ENCODE peak calls at places on chromosomes 3 and 15, in seven cellular contexts. X, H, P, F, E, L and M are unnamed samples. For H3K4me1, the result is how much of the 10 kb centered on the place peaks cover.

GRCh38 chr3:143644370-143645089 is 203.7 kb downstream of the SLC9A9 start:
- DNase-seq in X (peak), H (peak), P (peak), F (peak), E (peak), L (no peak), M (peak)

GRCh38 chr3:107206141-107206540 is 171.1 kb upstream of the CCDC54 start:
- DNase-seq in X (no peak), H (peak), P (peak), F (peak), E (no peak), L (no peak), M (peak)

GRCh38 chr3:147354621-147355020 is 51.7 kb downstream of the ZIC4 start:
- DNase-seq in X (no peak), H (no peak), P (no peak), F (no peak), E (no peak), L (no peak), M (no peak)

GRCh38 chr3:64395490-64395889 is 170.2 kb upstream of the PRICKLE2 start:
- DNase-seq in X (no peak), H (no peak), P (no peak), F (no peak), E (no peak), L (no peak), M (no peak)

GRCh38 chr3:143002727-143003126 is 1.4 kb downstream of the U2SURP start:
- DNase-seq in X (no peak), H (no peak), P (no peak), F (no peak), E (no peak), L (no peak), M (no peak)

GRCh38 chr3:32442766-32443165 is 51.1 kb downstream of the CMTM7 start:
- DNase-seq in X (no peak), H (no peak), P (no peak), F (peak), E (no peak), L (no peak), M (no peak)

GRCh38 chr15:90887037-90887481 is 2.8 kb downstream of the FES start:
- DNase-seq in X (no peak), H (no peak), P (no peak), F (no peak), E (no peak), L (no peak), M (no peak)

GRCh38 chr3:42871592-42872196 is 4.0 kb downstream of the CYP8B1 start:
- DNase-seq in X (no peak), H (no peak), P (no peak), F (peak), E (no peak), L (no peak), M (peak)

GRCh38 chr15:67531379-67532059 is 10.6 kb downstream of the C15orf61 start:
- DNase-seq in X (no peak), H (no peak), P (no peak), F (peak), E (no peak), L (no peak), M (no peak)

GRCh38 chr3:186451371-186451770 is 89.3 kb upstream of the DGKG start:
- DNase-seq in X (no peak), H (no peak), P (no peak), F (no peak), E (no peak), L (no peak), M (no peak)

GRCh38 chr3:44416031-44417030 is 61.1 kb downstream of the ZNF445 start:
- DNase-seq in X (no peak), H (no peak), P (no peak), F (no peak), E (peak), L (no peak), M (no peak)

GRCh38 chr3:44412365-44412764 is 65.1 kb downstream of the ZNF445 start:
- DNase-seq in X (no peak), H (no peak), P (no peak), F (no peak), E (no peak), L (no peak), M (no peak)

GRCh38 chr3:44415421-44415820 is 62.0 kb downstream of the ZNF445 start:
- DNase-seq in X (no peak), H (no peak), P (no peak), F (no peak), E (peak), L (no peak), M (no peak)

GRCh38 chr3:44411031-44411645 is 66.3 kb downstream of the ZNF445 start:
- DNase-seq in X (no peak), H (no peak), P (no peak), F (no peak), E (no peak), L (no peak), M (no peak)

DNA sequence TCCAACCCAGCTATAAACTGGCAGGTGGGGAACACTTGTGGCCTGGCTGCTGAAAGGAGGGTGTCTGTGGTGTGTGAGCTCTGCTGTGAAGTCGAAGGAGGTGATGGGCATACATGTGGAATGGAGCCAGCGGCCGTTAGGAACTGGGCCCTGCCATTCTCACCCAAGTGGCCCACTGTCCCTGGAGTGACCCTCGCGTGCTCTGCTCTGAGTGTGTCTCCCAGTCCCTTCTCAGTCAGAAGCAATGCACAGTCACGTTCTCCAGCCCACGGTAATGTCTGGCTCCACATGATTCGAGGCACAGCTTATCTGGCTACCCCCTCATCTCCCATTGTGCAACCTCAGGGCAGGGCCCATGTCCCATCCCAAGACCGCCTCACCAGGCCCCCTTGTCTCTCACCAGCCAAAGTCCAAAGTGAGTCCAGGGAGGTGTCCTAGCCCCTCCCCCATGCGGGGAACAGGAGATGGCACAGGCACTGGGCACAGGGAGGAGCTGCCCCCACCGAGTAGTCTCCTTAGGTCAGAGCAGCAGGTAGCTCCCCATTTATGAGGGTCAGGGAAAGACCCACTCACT is 62.9 kb downstream of the ZNF445 start:
- DNase-seq in X (no peak), H (no peak), P (no peak), F (no peak), E (peak), L (no peak), M (no peak)
- H3K4me1 ChIP-seq in X (under half), H (under half), P (under half), F (under half), E (under half), L (under half), M (under half)

DNA sequence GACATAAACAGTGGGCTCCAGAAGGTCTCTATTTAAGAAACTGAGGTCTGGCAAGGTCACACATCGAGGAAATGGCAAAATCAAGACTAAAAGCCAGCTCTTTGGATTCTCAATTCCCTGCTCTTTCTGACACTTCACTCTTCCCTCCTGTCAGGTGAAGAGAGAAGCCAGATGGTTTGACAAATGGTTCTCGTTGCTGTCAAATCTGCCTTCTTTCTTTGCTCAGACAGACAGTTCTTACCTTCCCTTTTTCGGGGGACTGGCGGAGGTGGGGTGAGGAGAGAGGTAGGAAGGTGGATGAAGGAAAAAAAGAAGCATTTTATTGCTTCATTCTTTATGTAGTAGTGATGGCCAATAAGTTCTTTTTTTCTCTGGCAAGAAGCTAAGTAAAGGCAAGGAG is 133.4 kb downstream of the LPP start:
- DNase-seq in X (no peak), H (no peak), P (no peak), F (no peak), E (no peak), L (no peak), M (no peak)
- H3K4me1 ChIP-seq in X (under half), H (under half), P (half or more), F (under half), E (under half), L (half or more), M (under half)

DNA sequence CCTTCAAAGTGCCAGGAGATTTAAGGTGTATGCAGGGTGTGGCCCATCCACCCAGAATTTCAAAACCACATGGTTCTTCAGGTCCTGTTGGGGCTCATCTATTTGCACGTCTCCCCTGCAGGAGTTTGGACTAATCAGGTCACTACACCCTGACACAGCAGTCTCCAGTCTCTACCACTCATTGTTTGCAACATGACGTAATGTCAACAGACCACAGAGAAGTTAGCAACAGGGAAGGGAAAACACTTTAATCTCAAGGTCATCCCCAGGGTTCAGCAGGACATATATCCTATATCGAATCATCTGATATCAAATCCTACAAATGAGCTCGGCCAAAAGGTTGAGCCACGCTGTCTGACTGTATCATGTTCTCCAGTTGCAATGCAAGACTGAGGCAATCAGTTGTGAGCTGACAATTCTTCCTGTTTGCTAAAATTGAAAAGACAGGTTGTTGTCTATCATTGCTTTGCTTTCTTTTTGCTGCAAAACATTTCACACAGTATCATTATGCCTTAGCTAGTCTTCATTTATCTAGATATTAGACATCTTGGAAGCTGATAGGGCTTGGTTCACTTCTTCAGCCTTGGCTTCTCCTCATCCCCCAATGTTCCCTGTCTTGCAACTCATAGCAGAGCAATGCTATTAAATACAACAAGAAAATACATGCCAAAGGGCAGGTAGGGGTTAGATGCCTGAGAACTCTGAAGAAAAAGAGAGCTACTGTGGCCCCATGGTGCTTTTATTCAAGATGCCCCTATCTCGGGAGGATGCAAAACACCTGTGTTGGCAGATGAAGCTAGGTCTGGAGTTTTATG is 13.4 kb upstream of the LEKR1 start:
- DNase-seq in X (no peak), H (no peak), P (peak), F (peak), E (no peak), L (no peak), M (peak)
- H3K4me1 ChIP-seq in X (under half), H (under half), P (half or more), F (under half), E (under half), L (under half), M (under half)

GRCh38 chr3:195156286-195156890 is 114.6 kb downstream of the XXYLT1 start:
- DNase-seq in X (no peak), H (no peak), P (no peak), F (no peak), E (no peak), L (no peak), M (no peak)

GRCh38 chr3:195154111-195154791 is 116.7 kb downstream of the XXYLT1 start:
- DNase-seq in X (peak), H (peak), P (no peak), F (peak), E (no peak), L (no peak), M (no peak)

GRCh38 chr3:195155842-195156241 is 115.1 kb downstream of the XXYLT1 start:
- DNase-seq in X (no peak), H (no peak), P (no peak), F (peak), E (no peak), L (no peak), M (no peak)

GRCh38 chr3:195153653-195154052 is 117.3 kb downstream of the XXYLT1 start:
- DNase-seq in X (no peak), H (peak), P (no peak), F (no peak), E (no peak), L (no peak), M (no peak)

DNA sequence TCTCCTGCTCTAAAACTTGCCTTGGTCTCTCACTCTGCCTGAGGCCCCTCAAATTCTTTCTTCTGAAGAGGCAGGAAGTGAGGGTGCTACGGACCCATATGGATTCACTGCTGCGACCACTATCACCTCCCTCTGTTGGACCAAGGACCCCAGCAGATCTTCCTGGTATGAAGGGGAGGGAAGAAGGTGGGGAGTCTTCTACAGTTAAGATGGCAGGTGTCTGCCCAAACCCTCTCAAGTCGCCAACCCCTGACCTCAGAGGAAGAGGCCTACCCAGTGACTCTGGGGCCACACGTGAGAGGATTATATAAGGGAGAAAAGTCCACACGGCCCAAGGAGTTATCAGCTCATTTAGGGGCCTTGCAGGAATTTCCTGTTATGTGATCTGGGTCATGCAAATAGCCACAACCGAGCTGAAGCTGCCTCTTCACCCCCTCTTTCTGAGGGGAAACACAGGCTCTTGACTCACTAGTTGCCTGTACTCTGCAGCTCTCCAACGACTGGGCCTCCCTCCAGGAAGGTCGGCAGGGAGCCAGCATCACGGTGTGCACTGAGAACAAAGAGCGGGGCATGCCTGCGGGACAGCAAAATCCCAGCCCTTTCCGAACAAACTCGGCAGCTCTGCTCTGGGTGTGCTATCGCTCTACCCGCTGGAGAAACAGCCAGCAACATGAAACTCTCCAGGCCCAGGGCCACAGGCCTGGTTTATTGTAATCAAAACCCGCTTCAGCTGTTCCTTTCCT is 116.0 kb downstream of the XXYLT1 start:
- DNase-seq in X (peak), H (peak), P (no peak), F (peak), E (peak), L (peak), M (peak)
- H3K4me1 ChIP-seq in X (under half), H (half or more), P (under half), F (under half), E (under half), L (half or more), M (under half)

GRCh38 chr3:71492566-71492965 is 91.0 kb downstream of the FOXP1 start:
- DNase-seq in X (no peak), H (no peak), P (no peak), F (no peak), E (no peak), L (no peak), M (no peak)

GRCh38 chr3:71493372-71493771 is 90.2 kb downstream of the FOXP1 start:
- DNase-seq in X (no peak), H (no peak), P (no peak), F (no peak), E (no peak), L (no peak), M (no peak)

GRCh38 chr3:71491141-71491752 is 92.3 kb downstream of the FOXP1 start:
- DNase-seq in X (no peak), H (no peak), P (no peak), F (no peak), E (no peak), L (no peak), M (no peak)

GRCh38 chr3:71490692-71491091 is 92.8 kb downstream of the FOXP1 start:
- DNase-seq in X (no peak), H (no peak), P (no peak), F (no peak), E (no peak), L (no peak), M (no peak)

DNA sequence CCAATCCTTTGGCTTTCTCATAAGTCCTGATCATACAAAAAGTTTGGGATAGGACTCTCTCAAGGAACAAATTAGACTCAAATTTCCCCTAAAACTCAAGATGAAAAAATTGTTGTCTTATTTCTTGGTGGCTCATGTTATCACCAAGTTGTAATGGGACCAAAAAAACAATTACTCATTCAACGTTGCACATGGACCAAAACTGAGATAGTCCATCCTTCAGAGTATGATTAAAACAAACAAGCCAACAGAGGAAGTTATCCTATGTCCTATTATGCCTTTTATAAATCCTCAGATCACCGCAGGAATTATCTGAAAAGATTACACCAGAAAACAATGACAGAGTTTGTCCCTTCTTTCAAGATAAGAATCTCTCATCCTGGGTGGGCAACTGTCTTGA is 90.6 kb downstream of the FOXP1 start:
- DNase-seq in X (no peak), H (no peak), P (no peak), F (no peak), E (no peak), L (no peak), M (no peak)
- H3K4me1 ChIP-seq in X (under half), H (under half), P (under half), F (under half), E (under half), L (under half), M (under half)

GRCh38 chr3:129005526-129006303 is 4.6 kb downstream of the EFCC1 start:
- DNase-seq in X (no peak), H (no peak), P (no peak), F (peak), E (peak), L (peak), M (no peak)

GRCh38 chr3:129007792-129008191 is 6.7 kb downstream of the EFCC1 start:
- DNase-seq in X (no peak), H (no peak), P (no peak), F (no peak), E (no peak), L (no peak), M (no peak)

GRCh38 chr3:129006864-129007263 is 5.8 kb downstream of the EFCC1 start:
- DNase-seq in X (no peak), H (no peak), P (no peak), F (no peak), E (no peak), L (no peak), M (no peak)

GRCh38 chr3:129010316-129010956 is 9.3 kb downstream of the EFCC1 start:
- DNase-seq in X (no peak), H (no peak), P (no peak), F (no peak), E (no peak), L (no peak), M (no peak)

GRCh38 chr3:129009266-129009665 is 8.2 kb downstream of the EFCC1 start:
- DNase-seq in X (no peak), H (no peak), P (no peak), F (no peak), E (no peak), L (no peak), M (no peak)
- H3K4me1 ChIP-seq in X (under half), H (under half), P (under half), F (under half), E (under half), L (half or more), M (under half)

GRCh38 chr3:53256704-53257055 is 858 bp upstream of the TKT start:
- DNase-seq in X (no peak), H (no peak), P (no peak), F (no peak), E (no peak), L (no peak), M (no peak)

GRCh38 chr3:53254190-53254809 is 1.5 kb downstream of the TKT start:
- DNase-seq in X (no peak), H (no peak), P (no peak), F (peak), E (peak), L (no peak), M (no peak)

GRCh38 chr3:53254810-53255359 is 937 bp downstream of the TKT start:
- DNase-seq in X (peak), H (peak), P (no peak), F (peak), E (peak), L (peak), M (peak)

GRCh38 chr3:53255775-53256703 is at the start of gene TKT:
- DNase-seq in X (peak), H (peak), P (peak), F (peak), E (peak), L (peak), M (peak)

DNA sequence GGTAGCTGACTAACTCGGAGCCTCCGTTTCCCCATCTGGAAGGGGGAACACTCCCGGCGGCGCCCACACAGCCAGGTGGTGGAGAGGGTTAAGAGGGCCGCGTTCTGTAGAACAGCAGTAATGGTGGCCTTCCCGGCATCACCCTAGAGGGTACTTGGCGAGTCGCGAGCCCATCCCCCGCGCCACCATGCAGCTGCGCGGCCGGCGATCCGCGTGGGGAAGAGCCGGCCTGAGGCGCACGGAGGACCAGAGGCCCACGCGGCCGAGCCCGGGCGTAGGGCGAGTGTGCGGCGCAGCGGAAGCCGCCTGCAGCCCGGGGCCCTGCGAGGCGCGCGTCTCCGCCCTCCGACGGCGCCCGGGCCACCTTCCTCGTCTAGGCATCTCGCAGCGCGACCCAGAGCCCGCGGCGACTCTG is 455 bp downstream of the TKT start:
- DNase-seq in X (no peak), H (peak), P (no peak), F (peak), E (no peak), L (peak), M (peak)
- H3K4me1 ChIP-seq in X (under half), H (under half), P (under half), F (under half), E (under half), L (half or more), M (half or more)